ENCODE peak calls at places on chromosome 4, in seven cellular contexts. G, H, T, A, B, E and W are unnamed samples.

GRCh38 chr4:140014284-140014683 is 139.7 kb downstream of the MAML3 start:
- DNase-seq in G (no peak), H (no peak), T (no peak), A (peak; percentile 23), B (no peak), E (no peak), W (no peak)

GRCh38 chr4:1179089-1179441 is 6.7 kb upstream of the SPON2 start:
- DNase-seq in G (no peak), H (no peak), T (no peak), A (no peak), B (peak; percentile 79), E (no peak), W (no peak)

GRCh38 chr4:151665022-151665421 is 95.8 kb downstream of the GATB start:
- DNase-seq in G (no peak), H (no peak), T (no peak), A (no peak), B (no peak), E (no peak), W (no peak)

GRCh38 chr4:86531440-86531839 is 62.7 kb upstream of the PTPN13 start:
- DNase-seq in G (no peak), H (no peak), T (no peak), A (no peak), B (no peak), E (no peak), W (no peak)

GRCh38 chr4:4818440-4819212 is 40.8 kb upstream of the MSX1 start:
- DNase-seq in G (no peak), H (no peak), T (no peak), A (no peak), B (no peak), E (no peak), W (no peak)

GRCh38 chr4:74543247-74543670 is 98.3 kb downstream of the AREG start:
- DNase-seq in G (peak; percentile 25), H (no peak), T (no peak), A (peak; percentile 16), B (no peak), E (no peak), W (peak; percentile 84)

GRCh38 chr4:15766821-15767220 is 11.3 kb upstream of the CD38 start:
- DNase-seq in G (no peak), H (no peak), T (no peak), A (no peak), B (no peak), E (no peak), W (no peak)

GRCh38 chr4:28350485-28350884 is 1489.8 kb downstream of the STIM2 start:
- DNase-seq in G (no peak), H (no peak), T (no peak), A (peak; percentile 54), B (no peak), E (no peak), W (peak; percentile 16)

GRCh38 chr4:169241480-169241879 is 29.3 kb downstream of the SH3RF1 start:
- DNase-seq in G (no peak), H (no peak), T (no peak), A (no peak), B (no peak), E (no peak), W (no peak)

GRCh38 chr4:1592179-1593037 is 91.7 kb downstream of the FAM53A start:
- DNase-seq in G (no peak), H (no peak), T (no peak), A (no peak), B (no peak), E (no peak), W (no peak)

GRCh38 chr4:11165052-11165451 is 263.6 kb downstream of the HS3ST1 start:
- DNase-seq in G (no peak), H (no peak), T (no peak), A (peak; percentile 19), B (no peak), E (no peak), W (no peak)

GRCh38 chr4:187046471-187046870 is 322.8 kb upstream of the FAT1 start:
- DNase-seq in G (no peak), H (no peak), T (no peak), A (peak; percentile 82), B (no peak), E (no peak), W (no peak)

GRCh38 chr4:37794046-37794445 is 32.4 kb upstream of the PGM2 start:
- DNase-seq in G (no peak), H (no peak), T (no peak), A (peak; percentile 25), B (no peak), E (no peak), W (no peak)